ENCODE peak calls at places on chromosomes 11 and 22, in eight cellular contexts. R is EH, F is heart left ventricle, J is GF-D8, I is AG09309, W is brain pericyte, O is NCI-H460, Q is skeletal muscle cell. U is an unnamed sample.

GRCh38 chr22:49903322-49904039 is 14.8 kb downstream of the ALG12 start:
- DNase-seq in R (no peak), F (no peak), J (no peak), I (no peak), W (no peak), O (no peak), Q (no peak), U (no peak)

GRCh38 chr11:92638678-92639077 is 330.8 kb upstream of the MTNR1B start:
- DNase-seq in R (no peak), F (no peak), J (no peak), I (no peak), W (no peak), O (no peak), Q (no peak), U (no peak)

GRCh38 chr11:819943-820649 is 1.4 kb downstream of the PNPLA2 start:
- DNase-seq in R (peak), F (peak), J (peak), I (no peak), W (no peak), O (no peak), Q (no peak), U (peak)

GRCh38 chr11:129732926-129733325 is 82.7 kb upstream of the TMEM45B start:
- DNase-seq in R (no peak), F (no peak), J (no peak), I (no peak), W (no peak), O (no peak), Q (no peak), U (no peak)

GRCh38 chr11:94740975-94741707 is 27.0 kb upstream of the AMOTL1 start:
- DNase-seq in R (peak), F (peak), J (no peak), I (peak), W (no peak), O (peak), Q (no peak), U (peak)

GRCh38 chr11:70524096-70524922 is 126.0 kb downstream of the CTTN start:
- DNase-seq in R (peak), F (no peak), J (no peak), I (no peak), W (no peak), O (no peak), Q (no peak), U (no peak)

GRCh38 chr22:20524004-20524481 is 16.6 kb downstream of the MED15 start:
- DNase-seq in R (no peak), F (no peak), J (no peak), I (no peak), W (no peak), O (no peak), Q (no peak), U (peak)

GRCh38 chr22:35399114-35399677 is 744 bp upstream of the MCM5 start:
- DNase-seq in R (no peak), F (no peak), J (no peak), I (no peak), W (no peak), O (no peak), Q (no peak), U (no peak)

GRCh38 chr11:44309483-44310197 is at the start of gene ALX4:
- DNase-seq in R (peak), F (peak), J (no peak), I (no peak), W (no peak), O (peak), Q (no peak), U (peak)

GRCh38 chr22:30875481-30876215 is 92.9 kb downstream of the MORC2 start:
- DNase-seq in R (peak), F (peak), J (no peak), I (no peak), W (no peak), O (no peak), Q (no peak), U (no peak)

GRCh38 chr11:112724194-112724790 is 236.9 kb upstream of the NCAM1 start:
- DNase-seq in R (no peak), F (no peak), J (no peak), I (no peak), W (no peak), O (no peak), Q (no peak), U (no peak)

GRCh38 chr11:33461726-33462125 is 204.5 kb downstream of the HIPK3 start:
- DNase-seq in R (peak), F (no peak), J (no peak), I (no peak), W (no peak), O (no peak), Q (no peak), U (no peak)

GRCh38 chr11:62875698-62876483 is 4.8 kb upstream of the SLC3A2 start:
- DNase-seq in R (no peak), F (no peak), J (no peak), I (no peak), W (no peak), O (no peak), Q (no peak), U (no peak)

GRCh38 chr11:1153951-1154487 is 3.7 kb upstream of the MUC5AC start:
- DNase-seq in R (peak), F (no peak), J (no peak), I (peak), W (peak), O (peak), Q (peak), U (peak)

GRCh38 chr11:113192121-113192925 is 122.1 kb upstream of the TTC12 start:
- DNase-seq in R (no peak), F (no peak), J (no peak), I (no peak), W (no peak), O (no peak), Q (no peak), U (no peak)

GRCh38 chr11:108958446-108959123 is 293.7 kb downstream of the DDX10 start:
- DNase-seq in R (peak), F (no peak), J (no peak), I (no peak), W (peak), O (no peak), Q (peak), U (no peak)

U was measured in GM13976.